ENCODE peak calls at places on chromosomes 11 and 22, in five cellular contexts. One of them, this sample, is unnamed.

GRCh38 chr22:22593964-22594656 is 35.0 kb upstream of the PRAME start:
- DNase-seq in PC-9: peak; percentile 13
- DNase-seq in fibroblast of the aortic adventitia: peak; percentile 59
- DNase-seq in IMR-90: peak; percentile 53
- DNase-seq in GM13976: peak; percentile 73
- DNase-seq in this sample: peak; percentile 51

GRCh38 chr22:31956360-31956759 is 12.0 kb downstream of the YWHAH start:
- DNase-seq in IMR-90: no peak
- DNase-seq in fibroblast of the aortic adventitia: no peak
- DNase-seq in PC-9: no peak
- DNase-seq in GM13976: no peak
- DNase-seq in this sample: no peak

GRCh38 chr22:48708558-48709245 is 1119.0 kb downstream of the BRD1 start:
- DNase-seq in PC-9: no peak
- DNase-seq in fibroblast of the aortic adventitia: no peak
- DNase-seq in IMR-90: no peak
- DNase-seq in GM13976: no peak
- DNase-seq in this sample: no peak

GRCh38 chr22:23180893-23181762 is 819 bp downstream of the BCR start:
- DNase-seq in IMR-90: no peak
- DNase-seq in PC-9: no peak
- DNase-seq in fibroblast of the aortic adventitia: no peak
- DNase-seq in GM13976: peak; percentile 66
- DNase-seq in this sample: peak; percentile 39

GRCh38 chr11:131584694-131585592 is 214.5 kb downstream of the NTM start:
- DNase-seq in GM13976: peak; percentile 44
- DNase-seq in PC-9: no peak
- DNase-seq in IMR-90: no peak
- DNase-seq in fibroblast of the aortic adventitia: no peak
- DNase-seq in this sample: no peak

GRCh38 chr11:43447124-43447523 is 88.4 kb downstream of the TTC17 start:
- DNase-seq in GM13976: no peak
- DNase-seq in fibroblast of the aortic adventitia: no peak
- DNase-seq in PC-9: no peak
- DNase-seq in IMR-90: no peak
- DNase-seq in this sample: no peak

GRCh38 chr22:22009661-22010060 is 27.1 kb upstream of the TOP3B start:
- DNase-seq in GM13976: no peak
- DNase-seq in fibroblast of the aortic adventitia: peak; percentile 15
- DNase-seq in IMR-90: peak; percentile 37
- DNase-seq in PC-9: no peak
- DNase-seq in this sample: no peak

GRCh38 chr22:38504731-38505594 is 1.1 kb downstream of the DDX17 start:
- DNase-seq in fibroblast of the aortic adventitia: no peak
- DNase-seq in IMR-90: peak; percentile 48
- DNase-seq in PC-9: peak; percentile 24
- DNase-seq in GM13976: peak; percentile 49
- DNase-seq in this sample: peak; percentile 76

GRCh38 chr11:108286369-108286768 is 63.5 kb downstream of the ATM start:
- DNase-seq in IMR-90: no peak
- DNase-seq in PC-9: no peak
- DNase-seq in GM13976: no peak
- DNase-seq in fibroblast of the aortic adventitia: no peak
- DNase-seq in this sample: no peak

GRCh38 chr22:27192135-27192900 is 534.9 kb downstream of the MIAT start:
- DNase-seq in IMR-90: no peak
- DNase-seq in fibroblast of the aortic adventitia: peak; percentile 87
- DNase-seq in GM13976: no peak
- DNase-seq in PC-9: no peak
- DNase-seq in this sample: no peak

GRCh38 chr11:20000393-20001134 is 159.7 kb downstream of the DBX1 start:
- DNase-seq in GM13976: no peak
- DNase-seq in IMR-90: no peak
- DNase-seq in fibroblast of the aortic adventitia: no peak
- DNase-seq in PC-9: no peak
- DNase-seq in this sample: no peak
- TF ChIP-seq CTCF in GM13976: no peak
- TF ChIP-seq CTCF in IMR-90: no peak
- TF ChIP-seq CTCF in fibroblast of the aortic adventitia: no peak
- TF ChIP-seq CTCF in PC-9: no peak
- TF ChIP-seq CTCF in this sample: no peak

DNA sequence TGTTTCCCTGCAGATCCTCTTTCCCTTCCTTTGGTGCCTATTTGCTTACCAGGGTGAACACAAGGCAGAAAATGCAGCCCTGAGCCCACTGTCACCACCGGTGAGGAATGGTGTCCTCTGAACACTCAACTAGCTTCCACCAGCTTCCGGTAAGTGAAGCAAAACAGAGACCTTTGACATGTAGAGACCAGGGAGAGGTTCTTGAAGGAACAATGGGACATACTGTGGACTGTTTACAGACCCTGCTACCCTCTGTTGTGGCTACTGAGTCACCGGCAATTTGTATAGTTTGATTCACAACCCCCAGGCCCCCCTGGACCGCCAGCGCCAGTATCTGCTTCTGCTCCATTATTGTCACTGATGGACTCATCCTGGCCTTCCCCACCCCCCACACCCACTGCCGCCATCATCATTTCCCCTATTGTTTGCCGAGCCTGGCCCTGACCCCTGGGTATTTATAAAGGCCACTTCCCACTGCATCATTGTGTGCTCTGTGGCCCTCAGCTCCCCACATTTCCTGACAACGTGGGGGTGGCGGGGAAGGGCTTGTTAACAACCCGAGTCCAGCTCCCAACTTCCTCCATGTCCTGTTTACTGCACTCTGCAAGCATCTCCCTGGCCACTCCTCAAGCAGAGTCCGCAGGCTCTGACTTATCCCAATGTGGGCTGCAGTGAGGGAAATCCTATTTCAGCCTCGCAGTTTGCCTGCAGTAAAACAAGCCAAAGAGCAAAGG is 252.9 kb downstream of the ETS1 start:
- DNase-seq in IMR-90: no peak
- DNase-seq in GM13976: no peak
- DNase-seq in PC-9: no peak
- DNase-seq in fibroblast of the aortic adventitia: no peak
- DNase-seq in this sample: peak; percentile 47
- TF ChIP-seq CTCF in IMR-90: no peak
- TF ChIP-seq CTCF in GM13976: no peak
- TF ChIP-seq CTCF in PC-9: no peak
- TF ChIP-seq CTCF in fibroblast of the aortic adventitia: no peak
- TF ChIP-seq CTCF in this sample: no peak

DNA sequence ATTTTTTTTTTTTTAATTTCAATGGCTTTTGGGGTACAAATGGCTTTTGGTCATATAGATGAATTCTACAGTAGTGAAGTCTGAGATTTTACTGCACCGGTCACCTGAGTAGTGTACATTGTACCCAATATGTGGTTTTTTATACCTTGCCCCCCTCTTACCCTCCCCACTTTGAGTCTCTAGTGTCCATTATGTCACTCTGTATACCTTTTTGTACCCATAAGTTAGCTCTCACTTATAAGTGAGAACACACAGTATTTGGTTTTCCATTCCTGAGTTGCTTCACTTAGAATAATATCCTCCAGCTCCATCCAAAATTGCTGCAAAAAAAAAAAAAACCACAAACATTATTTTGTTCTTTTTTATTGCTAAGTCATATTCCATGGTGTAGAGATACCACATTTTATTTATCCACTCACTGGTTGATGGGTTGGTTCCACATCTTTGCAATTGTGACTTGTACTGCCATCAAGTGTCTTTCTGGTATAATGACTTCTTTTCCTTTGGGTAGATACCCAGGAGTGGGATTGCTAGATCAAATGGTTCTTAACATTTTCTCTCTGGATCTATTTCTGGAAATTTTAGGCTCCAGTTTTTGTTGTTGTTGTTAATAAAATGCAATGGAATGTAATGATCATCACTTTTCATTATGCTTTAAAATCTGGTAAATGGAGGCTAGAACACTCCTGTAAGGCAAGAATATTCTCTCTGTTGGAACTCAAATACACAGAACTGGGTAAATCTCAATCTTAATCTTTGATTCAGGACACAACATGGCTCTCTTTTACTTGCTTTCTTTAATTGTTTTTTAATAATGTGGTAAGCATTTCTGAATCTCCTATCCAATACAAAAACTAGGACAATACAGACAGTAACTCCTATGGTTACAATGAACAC is 10.3 kb downstream of the NEAT1 start:
- DNase-seq in fibroblast of the aortic adventitia: peak; percentile 72
- DNase-seq in PC-9: no peak
- DNase-seq in IMR-90: peak; percentile 54
- DNase-seq in GM13976: no peak
- DNase-seq in this sample: no peak
- TF ChIP-seq CTCF in fibroblast of the aortic adventitia: no peak
- TF ChIP-seq CTCF in PC-9: peak; percentile 57
- TF ChIP-seq CTCF in IMR-90: peak; percentile 17
- TF ChIP-seq CTCF in GM13976: peak; percentile 31
- TF ChIP-seq CTCF in this sample: no peak

GRCh38 chr11:2345050-2345449 is 32.1 kb upstream of the CD81 start:
- DNase-seq in GM13976: no peak
- DNase-seq in PC-9: no peak
- DNase-seq in IMR-90: no peak
- DNase-seq in fibroblast of the aortic adventitia: no peak
- DNase-seq in this sample: no peak
- TF ChIP-seq CTCF in GM13976: no peak
- TF ChIP-seq CTCF in PC-9: no peak
- TF ChIP-seq CTCF in IMR-90: no peak
- TF ChIP-seq CTCF in fibroblast of the aortic adventitia: no peak
- TF ChIP-seq CTCF in this sample: no peak

GRCh38 chr11:12251651-12252560 is 125.5 kb upstream of the PARVA start:
- DNase-seq in IMR-90: no peak
- DNase-seq in fibroblast of the aortic adventitia: no peak
- DNase-seq in GM13976: no peak
- DNase-seq in PC-9: no peak
- DNase-seq in this sample: no peak
- TF ChIP-seq CTCF in IMR-90: no peak
- TF ChIP-seq CTCF in fibroblast of the aortic adventitia: no peak
- TF ChIP-seq CTCF in GM13976: no peak
- TF ChIP-seq CTCF in PC-9: no peak
- TF ChIP-seq CTCF in this sample: no peak

DNA sequence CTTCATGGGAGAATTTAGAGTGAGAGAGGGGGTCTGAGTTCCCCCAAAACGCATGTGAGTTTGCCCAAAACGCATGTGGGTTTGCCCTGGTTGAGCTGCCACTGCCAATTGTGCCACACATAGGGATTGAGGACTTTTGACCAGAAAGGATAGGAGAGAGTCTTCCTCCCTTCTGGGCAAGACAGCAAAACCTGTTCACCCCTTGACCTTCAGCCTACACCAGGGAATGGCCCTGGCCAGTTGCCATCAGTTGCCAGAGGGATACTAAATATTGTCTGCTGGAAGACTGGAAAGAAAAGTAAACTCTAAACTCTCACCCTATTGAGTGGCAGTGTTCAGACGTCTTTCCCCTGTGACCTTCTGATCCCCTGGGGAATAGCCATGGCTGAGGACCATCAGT is 363.8 kb downstream of the DLG2 start:
- DNase-seq in fibroblast of the aortic adventitia: no peak
- DNase-seq in GM13976: no peak
- DNase-seq in IMR-90: no peak
- DNase-seq in PC-9: no peak
- DNase-seq in this sample: no peak
- TF ChIP-seq CTCF in fibroblast of the aortic adventitia: no peak
- TF ChIP-seq CTCF in GM13976: no peak
- TF ChIP-seq CTCF in IMR-90: no peak
- TF ChIP-seq CTCF in PC-9: no peak
- TF ChIP-seq CTCF in this sample: no peak